ENCODE peak calls at places on chromosomes 4 and X, in ten cellular contexts. F, O, Y, H, A, W, E, U, R and Q are unnamed samples.
A peak's percentile ranks its signal among the peaks of the same experiment; 100 is the strongest.

GRCh38 chr4:171157462-171158082 is 655.6 kb upstream of the GALNTL6 start:
- DNase-seq in F (no peak), O (no peak), Y (no peak), H (no peak), A (no peak), W (no peak), E (no peak), U (no peak), R (peak; percentile 27), Q (no peak)

GRCh38 chr4:8113611-8114343 is 44.8 kb downstream of the ABLIM2 start:
- DNase-seq in F (no peak), O (no peak), Y (no peak), H (no peak), A (no peak), W (no peak), E (no peak), U (peak; percentile 61), R (no peak), Q (no peak)

GRCh38 chr4:14835708-14836107 is 166.6 kb upstream of the CPEB2 start:
- DNase-seq in F (no peak), O (no peak), Y (no peak), H (no peak), A (no peak), W (no peak), E (no peak), U (no peak), R (no peak), Q (no peak)

GRCh38 chr4:23333946-23334878 is 555.6 kb downstream of the PPARGC1A start:
- DNase-seq in F (no peak), O (peak; percentile 44), Y (no peak), H (peak; percentile 71), A (no peak), W (no peak), E (no peak), U (no peak), R (peak; percentile 85), Q (no peak)

GRCh38 chr4:18322111-18322510 is 300.6 kb upstream of the LCORL start:
- DNase-seq in F (no peak), O (no peak), Y (no peak), H (no peak), A (no peak), W (no peak), E (no peak), U (no peak), R (no peak), Q (no peak)

GRCh38 chr4:10098770-10099139 is 17.8 kb downstream of the WDR1 start:
- DNase-seq in F (no peak), O (peak; percentile 51), Y (no peak), H (peak; percentile 80), A (no peak), W (no peak), E (no peak), U (no peak), R (no peak), Q (no peak)

GRCh38 chr4:14865804-14866203 is 136.5 kb upstream of the CPEB2 start:
- DNase-seq in F (no peak), O (no peak), Y (no peak), H (no peak), A (no peak), W (no peak), E (no peak), U (no peak), R (no peak), Q (no peak)

GRCh38 chr4:8373270-8373972 is 67.1 kb downstream of the ACOX3 start:
- DNase-seq in F (no peak), O (no peak), Y (no peak), H (no peak), A (no peak), W (no peak), E (peak; percentile 57), U (peak; percentile 36), R (no peak), Q (no peak)

DNA sequence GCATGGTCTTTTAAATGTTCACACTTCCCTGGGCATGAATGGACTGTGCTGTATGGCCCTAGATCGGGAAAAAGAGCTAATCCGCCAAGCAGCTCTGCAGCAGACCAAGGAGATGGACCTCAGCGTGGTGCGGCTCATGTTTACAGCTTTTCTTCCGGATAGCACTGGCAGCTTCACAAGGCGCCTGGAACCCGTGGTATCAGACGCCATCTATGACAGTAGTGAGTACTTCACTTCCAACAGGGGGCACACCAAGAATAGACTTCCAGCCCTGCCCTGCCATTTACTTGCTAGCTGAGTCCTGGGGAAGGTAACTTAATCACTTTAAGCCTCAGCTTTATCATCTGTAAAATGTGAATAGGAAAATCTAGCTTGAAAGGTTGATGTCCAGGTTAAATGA is 77.7 kb downstream of the NFKB1 start:
- DNase-seq in F (no peak), O (no peak), Y (no peak), H (no peak), A (no peak), W (peak; percentile 22), E (no peak), U (no peak), R (peak; percentile 93), Q (no peak)
- H3K4me3 ChIP-seq in F (no peak overlapping the region), O (no peak overlapping the region), Y (no peak overlapping the region), H (no peak overlapping the region), A (no peak overlapping the region), W (no peak overlapping the region), E (no peak overlapping the region), U (no peak overlapping the region), R (no peak overlapping the region), Q (no peak overlapping the region)

GRCh38 chr4:87089368-87089767 is 131.1 kb downstream of the KLHL8 start:
- DNase-seq in F (no peak), O (no peak), Y (no peak), H (no peak), A (no peak), W (no peak), E (no peak), U (no peak), R (no peak), Q (no peak)

GRCh38 chr4:87086143-87086805 is 134.1 kb downstream of the KLHL8 start:
- DNase-seq in F (no peak), O (no peak), Y (no peak), H (no peak), A (no peak), W (no peak), E (no peak), U (no peak), R (no peak), Q (no peak)

GRCh38 chr4:87088188-87088587 is 132.2 kb downstream of the KLHL8 start:
- DNase-seq in F (no peak), O (no peak), Y (no peak), H (no peak), A (no peak), W (no peak), E (no peak), U (no peak), R (no peak), Q (no peak)

GRCh38 chr4:87090305-87090704 is 130.1 kb downstream of the KLHL8 start:
- DNase-seq in F (no peak), O (no peak), Y (no peak), H (no peak), A (no peak), W (no peak), E (no peak), U (no peak), R (no peak), Q (no peak)

DNA sequence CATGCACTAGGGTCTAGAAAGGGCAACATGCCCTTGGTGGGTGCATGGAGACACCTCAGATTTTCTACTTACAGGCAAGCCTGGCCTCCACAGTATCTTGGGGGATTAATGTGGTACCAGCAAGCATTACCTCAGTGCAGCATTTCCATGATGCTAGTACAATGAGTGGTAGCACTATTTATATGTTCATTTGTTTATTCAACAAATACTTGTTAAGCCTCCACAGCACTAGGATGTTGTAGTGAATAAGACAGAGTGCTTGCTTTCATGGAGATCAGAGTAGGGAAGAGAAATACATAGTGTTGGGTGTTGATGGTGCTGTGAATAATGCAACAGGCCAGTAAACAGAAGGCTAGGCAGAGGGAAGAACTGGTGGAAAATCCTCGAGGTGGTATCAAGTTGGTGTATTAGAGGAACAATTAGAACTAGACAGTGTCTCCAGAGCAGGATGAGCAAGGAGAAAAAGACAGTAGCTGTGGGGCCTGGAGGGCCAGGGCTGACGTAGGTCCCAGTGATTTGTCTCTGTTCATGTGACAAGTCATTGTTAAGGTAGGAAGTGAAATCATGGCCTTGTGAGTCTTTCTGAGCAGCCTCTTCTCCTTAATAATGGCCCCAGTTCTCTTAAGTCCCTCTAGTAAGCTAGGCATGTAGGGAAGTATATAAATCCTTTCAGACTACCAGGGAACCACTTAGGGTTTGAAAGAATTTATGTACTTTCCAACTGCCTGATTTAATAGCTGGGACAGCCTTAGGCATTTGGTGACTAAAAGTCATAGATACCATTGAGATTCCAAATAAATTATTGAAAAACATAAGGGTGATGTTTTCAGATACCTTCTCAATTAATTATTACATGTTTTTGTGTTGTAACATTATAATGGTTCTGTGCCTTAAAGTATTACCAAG is 133.2 kb downstream of the KLHL8 start:
- DNase-seq in F (no peak), O (no peak), Y (no peak), H (peak; percentile 77), A (no peak), W (no peak), E (no peak), U (no peak), R (no peak), Q (no peak)
- H3K27me3 ChIP-seq in F (no peaks in the 10 kb centered on the region), O (no peaks in the 10 kb centered on the region), Y (no peaks in the 10 kb centered on the region), H (no peaks in the 10 kb centered on the region), A (no peaks in the 10 kb centered on the region), W (no peaks in the 10 kb centered on the region), E (no peaks in the 10 kb centered on the region), U (no peaks in the 10 kb centered on the region), R (no peaks in the 10 kb centered on the region), Q (no peaks in the 10 kb centered on the region)

DNA sequence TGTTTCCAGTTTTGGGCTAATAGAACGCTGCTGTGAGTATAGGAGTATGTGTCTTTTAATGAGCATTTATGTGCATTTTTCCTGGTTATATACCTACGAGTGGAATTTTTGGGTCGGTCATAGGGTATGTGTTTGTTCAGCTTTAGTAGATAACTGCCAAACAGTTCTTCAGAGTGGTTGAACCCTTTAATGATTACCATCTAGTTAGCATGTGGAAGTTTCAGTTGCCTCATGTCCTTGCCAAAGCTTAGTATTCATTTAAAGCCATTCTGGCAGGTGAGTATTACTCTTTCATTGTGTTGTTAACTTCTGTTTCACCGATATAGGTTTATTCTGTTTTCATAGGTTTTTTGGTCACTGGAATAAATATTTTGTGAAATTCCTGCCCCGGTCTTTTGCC is 229.1 kb downstream of the ARHGAP10 start:
- DNase-seq in F (no peak), O (no peak), Y (no peak), H (no peak), A (no peak), W (no peak), E (no peak), U (no peak), R (no peak), Q (no peak)
- H3K4me1 ChIP-seq in F (peaks cover 6% of the 10 kb centered on the region), O (no peaks in the 10 kb centered on the region), Y (peaks cover 56% of the 10 kb centered on the region), H (peaks cover 12% of the 10 kb centered on the region), A (peaks cover 35% of the 10 kb centered on the region), W (peaks cover 5% of the 10 kb centered on the region), E (no peaks in the 10 kb centered on the region), U (peaks cover 4% of the 10 kb centered on the region), R (peaks cover 26% of the 10 kb centered on the region), Q (no peaks in the 10 kb centered on the region)

DNA sequence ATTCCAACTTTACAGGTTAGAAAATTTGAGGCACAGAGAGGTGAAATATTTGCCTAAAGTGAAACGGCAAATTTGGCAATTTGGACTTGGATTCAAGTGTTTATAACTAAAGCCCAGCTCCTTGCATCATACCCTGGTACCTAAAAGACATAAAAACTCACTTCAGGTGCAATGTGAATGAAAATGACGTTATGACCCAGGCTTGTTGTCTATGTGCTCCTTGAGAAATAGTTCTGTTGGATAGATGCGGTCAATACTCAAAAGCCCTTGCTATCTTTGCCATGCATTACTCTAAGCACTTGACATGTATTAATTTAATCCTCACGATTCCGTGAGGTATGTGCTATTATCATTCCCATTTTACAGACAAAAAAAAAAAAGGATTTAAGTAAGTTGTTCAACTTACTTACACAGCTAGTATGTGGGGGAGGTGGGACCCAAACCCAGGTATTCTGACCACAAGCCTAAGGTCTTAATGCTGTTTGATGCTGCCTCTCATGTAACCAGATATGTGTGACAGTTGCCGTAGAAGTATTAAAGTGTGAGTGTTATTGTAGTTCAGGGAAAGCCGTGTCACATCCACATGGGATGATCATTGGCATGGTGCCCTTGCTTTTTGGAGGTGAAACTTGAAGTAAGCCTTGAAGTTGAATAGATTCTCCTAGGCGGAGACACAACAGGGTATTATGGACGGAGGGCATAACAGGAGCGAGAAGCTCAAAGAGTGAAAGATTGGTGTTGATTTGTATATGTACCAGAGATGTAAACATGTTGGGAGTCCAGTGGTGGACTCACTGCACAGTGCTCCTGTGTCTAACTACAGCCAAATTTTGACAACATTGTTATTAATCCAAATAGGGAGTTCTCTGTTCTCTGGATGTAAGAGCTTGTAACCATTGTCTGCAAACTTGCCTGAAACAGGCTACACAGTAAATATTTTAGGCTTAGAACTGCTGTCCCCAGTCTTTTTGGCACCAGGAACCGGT is 3.1 kb downstream of the SCML1 start:
- DNase-seq in F (no peak), O (no peak), Y (no peak), H (no peak), A (no peak), W (no peak), E (no peak), U (no peak), R (no peak), Q (no peak)
- H3K4me3 ChIP-seq in F (no peak overlapping the region), O (no peak overlapping the region), Y (no peak overlapping the region), H (no peak overlapping the region), A (no peak overlapping the region), W (no peak overlapping the region), E (no peak overlapping the region), U (no peak overlapping the region), R (no peak overlapping the region), Q (no peak overlapping the region)